ENCODE peak calls at places on chromosomes 4 and X, in five cellular contexts. O is pancreas, H is HepG2, B is ovary, U is cardiac muscle cell. T is an unnamed sample.

GRCh38 chrX:94676285-94676684 is 1002.3 kb downstream of the FAM133A start:
- DNase-seq in O (no peak), H (no peak), B (no peak), U (no peak), T (no peak)

GRCh38 chrX:78659955-78660354 is 827 bp upstream of the RTL3 start:
- DNase-seq in O (no peak), H (no peak), B (no peak), U (no peak), T (no peak)

GRCh38 chrX:132488092-132488749 is 617 bp downstream of the MBNL3 start:
- DNase-seq in O (no peak), H (no peak), B (no peak), U (no peak), T (no peak)

GRCh38 chr4:107562306-107562705 is 157.7 kb downstream of the PAPSS1 start:
- DNase-seq in O (no peak), H (no peak), B (no peak), U (no peak), T (no peak)

GRCh38 chr4:179145746-179146530 is 1703.7 kb upstream of the AGA start:
- DNase-seq in O (no peak), H (no peak), B (no peak), U (no peak), T (no peak)

GRCh38 chr4:47143261-47143660 is 111.9 kb downstream of the GABRB1 start:
- DNase-seq in O (no peak), H (no peak), B (no peak), U (no peak), T (no peak)

GRCh38 chr4:25925486-25926201 is 11.6 kb downstream of the SMIM20 start:
- DNase-seq in O (no peak), H (peak), B (peak), U (peak), T (peak)

GRCh38 chr4:77043507-77044131 is 32.2 kb downstream of the CCNI start:
- DNase-seq in O (no peak), H (no peak), B (no peak), U (no peak), T (no peak)

GRCh38 chrX:94435799-94436198 is 761.8 kb downstream of the FAM133A start:
- DNase-seq in O (no peak), H (no peak), B (no peak), U (no peak), T (no peak)

GRCh38 chr4:76197001-76197743 is 16.5 kb downstream of the SCARB2 start:
- DNase-seq in O (no peak), H (no peak), B (no peak), U (no peak), T (no peak)

GRCh38 chr4:4311193-4311592 is 21.1 kb downstream of the ZBTB49 start:
- DNase-seq in O (no peak), H (no peak), B (no peak), U (no peak), T (no peak)

GRCh38 chr4:123393696-123394095 is 2.9 kb upstream of the SPRY1 start:
- DNase-seq in O (no peak), H (no peak), B (no peak), U (no peak), T (no peak)

GRCh38 chr4:43512253-43512652 is 619.7 kb downstream of the GRXCR1 start:
- DNase-seq in O (no peak), H (no peak), B (no peak), U (no peak), T (no peak)

DNA sequence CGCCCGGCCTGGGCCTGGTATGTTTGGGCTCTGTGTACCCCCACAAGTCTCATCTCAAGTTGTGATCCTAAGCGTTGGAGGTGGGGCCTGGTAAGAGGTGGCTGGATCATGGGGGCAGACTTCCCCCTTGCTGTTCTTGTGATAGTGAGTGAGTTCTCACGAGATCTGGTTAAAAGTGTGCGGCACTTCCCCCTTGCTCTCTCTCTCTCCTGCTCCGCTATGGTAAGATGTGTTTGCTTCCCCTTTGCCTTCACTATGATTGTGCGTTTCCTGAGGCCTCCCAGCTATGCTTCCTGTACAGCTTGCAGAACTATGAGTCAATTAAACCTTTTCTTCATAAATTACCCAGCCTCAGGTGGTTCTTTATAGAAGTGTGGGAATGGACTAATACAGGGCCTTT is 53.0 kb downstream of the CHST7 start:
- DNase-seq in O (no peak), H (no peak), B (no peak), U (no peak), T (no peak)
- TF ChIP-seq CTCF in O (no peak), H (no peak), B (no peak), U (no peak), T (no peak)

DNA sequence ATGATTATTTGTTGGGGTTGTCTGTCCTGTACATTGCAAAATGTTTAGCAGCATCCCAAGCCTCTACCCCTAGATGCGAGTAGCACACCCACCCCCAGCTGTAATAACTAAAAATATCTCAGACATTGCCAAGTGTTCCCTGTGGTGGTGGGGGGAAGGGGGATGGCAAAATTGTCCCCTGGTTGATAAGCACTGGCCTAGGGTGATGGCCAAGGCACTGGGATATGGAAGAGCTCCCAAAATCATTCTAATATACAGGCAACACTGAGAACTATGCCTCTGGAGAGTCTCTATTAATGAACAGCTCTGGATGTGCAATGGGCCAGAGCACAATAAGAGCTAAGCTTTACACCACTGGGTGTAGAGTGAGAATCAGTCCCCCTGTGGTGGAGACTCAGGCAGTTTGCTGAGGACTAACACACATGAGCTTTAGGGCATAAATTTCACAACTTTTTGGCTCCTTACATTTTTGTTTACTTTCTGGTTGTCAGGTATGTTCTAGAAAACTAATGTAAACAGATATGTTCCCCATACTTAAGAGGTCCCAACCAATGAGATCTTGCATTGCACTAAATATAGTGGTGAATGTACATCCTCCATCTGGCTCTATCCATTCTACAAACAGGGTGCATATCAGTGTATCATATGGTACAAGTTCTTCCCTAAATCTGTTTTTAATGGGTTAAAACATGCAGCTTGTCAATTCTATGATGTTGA is 34.5 kb downstream of the EDNRA start:
- DNase-seq in O (no peak), H (no peak), B (no peak), U (no peak), T (no peak)
- H3K27ac ChIP-seq in O (no peak), H (no peak), B (no peak), U (no peak), T (no peak)

GRCh38 chr4:87527446-87528240 is 1.5 kb downstream of the SPARCL1 start:
- DNase-seq in O (no peak), H (no peak), B (no peak), U (no peak), T (no peak)

GRCh38 chr4:87521757-87522374 is 7.3 kb downstream of the SPARCL1 start:
- DNase-seq in O (no peak), H (no peak), B (no peak), U (no peak), T (no peak)

GRCh38 chr4:87525636-87526035 is 3.5 kb downstream of the SPARCL1 start:
- DNase-seq in O (no peak), H (no peak), B (no peak), U (no peak), T (no peak)

GRCh38 chr4:87523307-87523706 is 5.9 kb downstream of the SPARCL1 start:
- DNase-seq in O (no peak), H (no peak), B (no peak), U (no peak), T (no peak)

GRCh38 chr4:87524456-87524855 is 4.7 kb downstream of the SPARCL1 start:
- DNase-seq in O (no peak), H (no peak), B (no peak), U (no peak), T (no peak)
- H3K4me3 ChIP-seq in O (no peak), H (no peak), B (no peak), U (no peak), T (no peak)

GRCh38 chrX:19661977-19662376 is 146.7 kb upstream of the MAP3K15 start:
- DNase-seq in O (no peak), H (no peak), B (no peak), U (no peak), T (no peak)

GRCh38 chrX:19655032-19655431 is 139.7 kb upstream of the MAP3K15 start:
- DNase-seq in O (no peak), H (no peak), B (no peak), U (no peak), T (no peak)

GRCh38 chrX:19658030-19658429 is 142.7 kb upstream of the MAP3K15 start:
- DNase-seq in O (no peak), H (no peak), B (no peak), U (no peak), T (no peak)

GRCh38 chrX:19660604-19661003 is 145.3 kb upstream of the MAP3K15 start:
- DNase-seq in O (no peak), H (no peak), B (no peak), U (no peak), T (no peak)

GRCh38 chrX:19659929-19660328 is 144.6 kb upstream of the MAP3K15 start:
- DNase-seq in O (no peak), H (no peak), B (no peak), U (no peak), T (no peak)
- TF ChIP-seq CTCF in O (no peak), H (no peak), B (no peak), U (no peak), T (no peak)

GRCh38 chrX:153687121-153688039 is at the start of gene SLC6A8:
- DNase-seq in O (peak), H (peak), B (peak), U (peak), T (peak)
- H3K27ac ChIP-seq in O (no peak), H (peak), B (peak), U (peak), T (no peak)

DNA sequence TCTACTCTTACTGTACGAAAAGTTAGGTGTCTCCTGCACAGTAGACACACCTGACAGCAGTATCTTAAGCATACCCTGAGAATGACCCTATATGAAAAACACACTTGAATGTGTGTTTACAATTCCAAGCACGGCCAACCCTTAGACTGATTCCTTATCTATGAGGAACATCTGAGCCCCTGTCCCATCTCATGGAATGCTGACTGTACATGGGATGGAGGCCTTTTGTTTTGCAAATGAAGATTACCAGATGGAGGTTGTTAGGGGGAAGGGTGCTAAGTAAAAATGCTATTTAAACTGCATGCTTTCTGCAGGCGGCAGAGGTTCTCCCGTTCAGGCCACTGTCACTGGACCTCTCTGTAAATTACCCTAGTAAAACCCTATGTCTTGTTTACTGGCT is 2.2 kb downstream of the PAQR3 start:
- DNase-seq in O (no peak), H (no peak), B (no peak), U (no peak), T (no peak)
- H3K4me3 ChIP-seq in O (no peak), H (no peak), B (no peak), U (no peak), T (no peak)

GRCh38 chr4:86482851-86483490 is 111.1 kb upstream of the PTPN13 start:
- DNase-seq in O (no peak), H (no peak), B (no peak), U (peak), T (no peak)

GRCh38 chr4:86482296-86482695 is 111.8 kb upstream of the PTPN13 start:
- DNase-seq in O (no peak), H (no peak), B (no peak), U (no peak), T (no peak)

GRCh38 chr4:86484241-86484640 is 109.9 kb upstream of the PTPN13 start:
- DNase-seq in O (no peak), H (no peak), B (no peak), U (no peak), T (no peak)

GRCh38 chr4:86481429-86481828 is 112.7 kb upstream of the PTPN13 start:
- DNase-seq in O (no peak), H (no peak), B (no peak), U (peak), T (no peak)
- TF ChIP-seq CTCF in O (no peak), H (no peak), B (no peak), U (no peak), T (no peak)

GRCh38 chr4:163948920-163949455 is 454.5 kb downstream of the TMA16 start:
- DNase-seq in O (peak), H (no peak), B (no peak), U (no peak), T (no peak)

GRCh38 chr4:163949976-163950601 is 455.6 kb downstream of the TMA16 start:
- DNase-seq in O (peak), H (no peak), B (no peak), U (no peak), T (no peak)
- H3K27ac ChIP-seq in O (no peak), H (no peak), B (no peak), U (no peak), T (no peak)

GRCh38 chr4:16289872-16290554 is 63.7 kb upstream of the TAPT1 start:
- DNase-seq in O (no peak), H (peak), B (no peak), U (peak), T (no peak)
- H3K4me3 ChIP-seq in O (no peak), H (no peak), B (no peak), U (no peak), T (no peak)

DNA sequence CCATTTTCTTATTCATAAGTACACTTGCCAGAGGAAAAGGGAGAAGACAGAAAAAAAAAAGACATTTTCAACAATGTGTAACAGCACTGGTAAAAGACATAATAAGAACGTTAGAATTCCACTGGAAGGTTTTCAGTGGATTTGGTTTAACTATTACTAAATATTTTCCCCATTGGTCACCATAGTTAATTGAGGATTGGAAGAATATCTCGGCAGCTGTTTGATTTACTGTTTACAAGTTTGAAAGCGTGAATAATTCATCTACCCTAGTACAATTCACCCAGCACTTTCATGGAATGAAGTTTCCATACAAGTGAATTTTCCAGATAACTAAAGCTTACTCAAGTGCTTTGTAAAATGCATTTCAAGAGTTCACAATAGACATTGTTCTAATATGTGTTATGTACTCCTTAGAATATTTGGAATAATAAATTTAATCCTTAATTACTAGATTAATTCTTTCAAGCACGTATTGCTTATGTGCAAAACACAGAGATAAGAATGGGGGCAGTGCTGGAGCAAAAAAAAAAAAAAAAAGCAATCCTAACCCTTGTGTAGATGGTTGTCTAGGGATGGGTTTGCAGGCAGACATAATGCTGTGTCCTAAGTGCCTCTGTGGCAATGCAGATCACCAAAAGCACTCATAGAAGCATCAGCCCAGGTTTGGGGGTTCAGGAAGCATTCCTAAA is 57.1 kb downstream of the ENPEP start:
- DNase-seq in O (no peak), H (no peak), B (no peak), U (no peak), T (no peak)
- TF ChIP-seq CTCF in O (no peak), H (no peak), B (no peak), U (no peak), T (no peak)